ENCODE peak calls at places on chromosome 13, in six cellular contexts. P is breast epithelium, Z is vagina, M is body of pancreas, T is heart left ventricle, E is ovary. B is an unnamed sample.

GRCh38 chr13:44106231-44107152 is 226.8 kb downstream of the LACC1 start:
- DNase-seq in T (peak), M (no peak), Z (no peak), E (no peak), P (no peak), B (no peak)

GRCh38 chr13:80452279-80452678 is 111.4 kb upstream of the SPRY2 start:
- DNase-seq in T (no peak), Z (no peak), P (no peak), E (no peak), M (no peak), B (no peak)

GRCh38 chr13:34257980-34258379 is 440.0 kb downstream of the RFC3 start:
- DNase-seq in Z (no peak), E (no peak), M (peak), T (no peak), P (no peak), B (no peak)

GRCh38 chr13:32010137-32010536 is 21.4 kb upstream of the FRY start:
- DNase-seq in Z (no peak), E (no peak), P (no peak), M (no peak), T (no peak), B (no peak)

GRCh38 chr13:103539265-103539664 is 473.0 kb upstream of the SLC10A2 start:
- DNase-seq in Z (no peak), E (no peak), M (no peak), T (peak), P (no peak), B (no peak)

GRCh38 chr13:39451860-39452301 is 151.1 kb downstream of the LHFPL6 start:
- DNase-seq in P (no peak), T (peak), E (peak), M (peak), Z (no peak), B (peak)

GRCh38 chr13:27971776-27972618 is 2.9 kb upstream of the CDX2 start:
- DNase-seq in P (no peak), T (no peak), M (no peak), E (no peak), Z (no peak), B (peak)

GRCh38 chr13:101919541-101920306 is 467.2 kb downstream of the ITGBL1 start:
- DNase-seq in M (no peak), Z (no peak), E (no peak), P (no peak), T (peak), B (no peak)

GRCh38 chr13:64078025-64078424 is 2662.4 kb upstream of the PCDH20 start:
- DNase-seq in T (no peak), E (no peak), P (no peak), Z (no peak), M (no peak), B (no peak)

GRCh38 chr13:67416047-67416925 is 186.2 kb upstream of the PCDH9 start:
- DNase-seq in P (no peak), Z (no peak), M (no peak), T (no peak), E (no peak), B (no peak)

GRCh38 chr13:87344176-87344575 is 327.0 kb upstream of the SLITRK5 start:
- DNase-seq in T (no peak), Z (no peak), P (no peak), M (no peak), E (no peak), B (no peak)

GRCh38 chr13:37934339-37935191 is 65.0 kb upstream of the TRPC4 start:
- DNase-seq in P (no peak), E (no peak), T (no peak), M (no peak), Z (no peak), B (no peak)

GRCh38 chr13:67008075-67008668 is 222.0 kb downstream of the PCDH9 start:
- DNase-seq in P (no peak), E (no peak), M (no peak), T (no peak), Z (no peak), B (no peak)

GRCh38 chr13:79382545-79383275 is 23.3 kb downstream of the RBM26 start:
- DNase-seq in E (no peak), Z (no peak), P (no peak), M (no peak), T (no peak), B (no peak)

GRCh38 chr13:89695343-89696257 is 1651.9 kb upstream of the MIR17HG start:
- DNase-seq in P (no peak), T (no peak), Z (no peak), M (peak), E (no peak), B (no peak)

GRCh38 chr13:98570929-98571372 is 6.0 kb downstream of the STK24 start:
- DNase-seq in M (peak), T (no peak), Z (no peak), E (no peak), P (no peak), B (no peak)

GRCh38 chr13:94822356-94822755 is 110.0 kb upstream of the SOX21 start:
- DNase-seq in P (no peak), E (no peak), M (no peak), T (no peak), Z (no peak), B (no peak)

GRCh38 chr13:91216928-91217700 is 130.4 kb upstream of the MIR17HG start:
- DNase-seq in M (no peak), P (no peak), E (no peak), T (no peak), Z (no peak), B (no peak)

GRCh38 chr13:111587249-111587648 is 266.8 kb downstream of the TEX29 start:
- DNase-seq in E (no peak), M (no peak), Z (no peak), P (no peak), T (no peak), B (peak)

GRCh38 chr13:58960909-58961308 is 1202.8 kb downstream of the DIAPH3 start:
- DNase-seq in Z (no peak), P (no peak), E (no peak), M (no peak), T (no peak), B (no peak)

GRCh38 chr13:95118541-95119324 is 182.5 kb downstream of the ABCC4 start:
- DNase-seq in E (no peak), P (no peak), Z (no peak), T (no peak), M (no peak), B (no peak)

GRCh38 chr13:39263033-39263432 is 224.8 kb downstream of the NHLRC3 start:
- DNase-seq in P (no peak), M (peak), E (peak), T (peak), Z (no peak), B (peak)

GRCh38 chr13:52169839-52170238 is 10.4 kb upstream of the NEK3 start:
- DNase-seq in T (no peak), P (no peak), M (no peak), Z (no peak), E (no peak), B (no peak)

GRCh38 chr13:94435604-94436226 is 43.8 kb downstream of the DCT start:
- DNase-seq in M (no peak), E (no peak), P (no peak), T (no peak), Z (no peak), B (no peak)

GRCh38 chr13:36261011-36261410 is 36.6 kb downstream of the CCDC169 start:
- DNase-seq in E (no peak), P (no peak), Z (no peak), T (no peak), M (no peak), B (no peak)

GRCh38 chr13:112903071-112903577 is 65.9 kb upstream of the MCF2L start:
- DNase-seq in T (no peak), P (peak), M (no peak), E (no peak), Z (no peak), B (no peak)

GRCh38 chr13:32209670-32210069 is 105.5 kb downstream of the ZAR1L start:
- DNase-seq in P (no peak), M (no peak), E (no peak), T (no peak), Z (no peak), B (no peak)

GRCh38 chr13:33016414-33017409 is at the start of gene KL:
- DNase-seq in E (no peak), P (no peak), T (peak), Z (no peak), M (peak), B (peak)

GRCh38 chr13:25977671-25978070 is 74.1 kb downstream of the SHISA2 start:
- DNase-seq in M (no peak), E (no peak), Z (no peak), T (no peak), P (no peak), B (no peak)

GRCh38 chr13:25982908-25983307 is 68.9 kb downstream of the SHISA2 start:
- DNase-seq in E (no peak), T (no peak), M (no peak), P (no peak), Z (no peak), B (no peak)

GRCh38 chr13:25978961-25979360 is 72.9 kb downstream of the SHISA2 start:
- DNase-seq in P (no peak), Z (no peak), E (no peak), M (no peak), T (no peak), B (no peak)

GRCh38 chr13:25981060-25981459 is 70.8 kb downstream of the SHISA2 start:
- DNase-seq in P (no peak), M (no peak), T (no peak), Z (no peak), E (no peak), B (no peak)

DNA sequence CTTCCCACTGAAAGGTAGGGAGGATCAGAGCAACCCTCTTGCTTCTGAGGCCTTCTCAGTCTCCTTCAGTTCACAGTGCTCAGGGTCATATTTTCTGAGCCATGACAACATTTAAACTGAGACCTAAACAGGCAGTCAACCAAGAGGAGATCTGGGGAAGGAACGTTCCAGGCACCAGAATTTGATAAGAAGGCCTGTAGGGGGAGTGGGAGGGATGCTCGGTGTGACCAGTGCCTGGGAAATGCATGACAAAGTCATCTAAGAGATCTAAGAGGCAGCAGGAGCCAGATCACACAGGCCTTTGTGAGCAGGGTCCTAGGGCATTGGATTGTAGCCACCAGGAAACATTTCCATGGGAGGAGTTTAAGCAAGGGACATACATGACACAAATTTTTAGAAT is 71.6 kb downstream of the SHISA2 start:
- DNase-seq in T (no peak), E (no peak), M (peak), Z (no peak), P (no peak), B (no peak)
- TF ChIP-seq CTCF in T (no peak), E (no peak), M (no peak), Z (no peak), P (no peak), B (no peak)

GRCh38 chr13:99983401-99984133 is 2.0 kb downstream of the ZIC2 start:
- DNase-seq in T (no peak), E (no peak), Z (no peak), M (no peak), P (no peak), B (no peak)

GRCh38 chr13:99984134-99984462 is 2.5 kb downstream of the ZIC2 start:
- DNase-seq in P (no peak), T (no peak), M (no peak), Z (no peak), E (no peak), B (no peak)

GRCh38 chr13:99981115-99982020 is at the start of gene ZIC2:
- DNase-seq in T (no peak), Z (peak), P (no peak), E (no peak), M (no peak), B (no peak)

GRCh38 chr13:99982021-99982740 is 597 bp downstream of the ZIC2 start:
- DNase-seq in Z (peak), E (no peak), M (no peak), T (no peak), P (no peak), B (no peak)

GRCh38 chr13:99982741-99983400 is 1.3 kb downstream of the ZIC2 start:
- DNase-seq in T (no peak), Z (peak), P (no peak), M (no peak), E (no peak), B (no peak)
- H3K4me3 ChIP-seq in T (no peak), Z (no peak), P (peak), M (no peak), E (no peak), B (no peak)

GRCh38 chr13:100674363-100674847 is at the start of gene TMTC4:
- DNase-seq in P (no peak), Z (no peak), T (no peak), M (no peak), E (no peak), B (no peak)
- TF ChIP-seq POLR2A in P (no peak), Z (no peak), T (no peak), M (no peak), E (no peak), B (no peak)

GRCh38 chr13:110559429-110559943 is 2.0 kb downstream of the RAB20 start:
- DNase-seq in Z (no peak), M (peak), T (peak), E (peak), P (peak), B (no peak)
- TF ChIP-seq CTCF in Z (no peak), M (peak), T (no peak), E (no peak), P (no peak), B (no peak)

DNA sequence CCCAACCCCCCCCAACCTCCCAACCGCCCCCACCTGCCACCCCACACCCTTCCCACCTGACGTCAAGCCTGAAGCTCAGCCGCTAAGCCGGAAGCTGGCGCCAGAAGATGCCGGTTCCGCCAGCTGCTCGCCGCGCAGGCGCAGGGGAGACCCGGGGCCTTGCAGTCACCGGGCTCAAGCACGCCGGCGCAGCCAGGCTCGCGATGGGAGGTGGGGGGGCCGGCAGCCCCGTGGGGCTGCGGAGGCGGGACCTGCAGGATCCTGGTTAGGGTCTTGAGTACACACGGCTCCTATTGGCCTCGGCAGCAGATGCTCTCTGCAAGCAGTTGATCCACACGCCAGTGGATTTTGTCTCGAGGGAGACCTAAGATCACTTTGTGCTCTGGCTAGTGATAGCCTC is at the start of gene LIG4:
- DNase-seq in Z (no peak), P (peak), T (peak), E (peak), M (peak), B (peak)
- H3K4me3 ChIP-seq in Z (peak), P (peak), T (peak), E (peak), M (peak), B (no peak)

GRCh38 chr13:21674271-21675009 is 3.6 kb downstream of the FGF9 start:
- DNase-seq in E (no peak), T (peak), M (no peak), P (no peak), Z (no peak), B (no peak)

GRCh38 chr13:21677075-21677628 is 6.3 kb downstream of the FGF9 start:
- DNase-seq in T (no peak), E (no peak), Z (no peak), M (no peak), P (no peak), B (no peak)

GRCh38 chr13:21676611-21677021 is 5.7 kb downstream of the FGF9 start:
- DNase-seq in P (no peak), Z (no peak), M (peak), T (peak), E (no peak), B (no peak)

GRCh38 chr13:21673592-21674270 is 2.9 kb downstream of the FGF9 start:
- DNase-seq in P (no peak), Z (no peak), T (peak), E (no peak), M (peak), B (no peak)

DNA sequence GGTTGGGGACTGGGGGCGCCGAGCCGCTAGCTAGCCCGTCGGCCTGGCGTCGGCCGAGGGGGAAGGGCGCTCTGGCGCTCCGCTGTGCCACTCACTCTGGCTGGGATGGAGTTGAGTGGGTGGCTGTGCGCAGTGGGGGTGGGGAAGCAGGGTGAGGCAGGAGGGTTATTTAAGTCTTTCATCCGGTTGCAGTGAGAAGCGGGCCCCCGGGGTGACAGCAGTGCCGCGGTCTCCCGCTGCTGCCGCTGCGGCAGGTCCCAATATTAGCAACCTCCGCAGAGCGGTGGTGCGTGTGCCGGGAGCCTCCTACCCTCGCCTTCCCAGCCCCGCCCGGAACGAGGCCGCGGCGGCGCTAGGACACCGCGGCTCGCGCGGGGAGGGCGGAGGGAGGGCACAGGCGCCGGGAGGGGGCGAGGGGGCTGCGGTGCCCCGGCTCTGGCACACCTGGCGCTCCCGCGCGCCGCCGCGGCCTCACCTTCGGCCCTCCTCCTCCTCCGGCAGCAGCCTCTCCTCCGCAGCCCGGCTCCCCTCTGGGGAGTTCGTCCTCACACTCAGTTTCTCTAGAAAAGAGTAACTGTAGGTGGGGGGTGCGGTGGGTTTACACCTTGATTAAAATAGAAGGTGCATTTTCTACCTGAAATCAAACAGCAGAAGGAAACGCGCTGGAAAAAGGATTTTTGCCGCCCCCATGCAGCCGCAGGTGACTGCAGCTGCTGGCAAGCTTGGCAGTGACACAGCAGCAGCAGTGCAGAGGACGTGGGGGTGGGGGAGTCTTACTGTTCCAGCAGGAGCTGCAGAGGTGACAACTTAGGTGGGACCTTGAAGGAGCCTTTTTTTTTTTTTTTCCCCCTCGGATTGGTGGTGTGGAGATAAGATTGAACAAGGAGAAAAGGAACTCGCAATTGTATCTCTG is 4.5 kb downstream of the FGF9 start:
- DNase-seq in M (peak), T (peak), Z (no peak), P (no peak), E (no peak), B (no peak)
- TF ChIP-seq POLR2A in M (peak), T (no peak), Z (no peak), P (no peak), E (no peak), B (no peak)

GRCh38 chr13:40456397-40456958 is 210.0 kb downstream of the FOXO1 start:
- DNase-seq in T (no peak), M (peak), P (no peak), E (no peak), Z (no peak), B (no peak)

GRCh38 chr13:40452038-40452666 is 214.3 kb downstream of the FOXO1 start:
- DNase-seq in M (no peak), P (no peak), T (no peak), Z (no peak), E (no peak), B (no peak)

GRCh38 chr13:40456979-40457553 is 209.4 kb downstream of the FOXO1 start:
- DNase-seq in E (no peak), P (no peak), Z (no peak), T (no peak), M (no peak), B (no peak)

GRCh38 chr13:40453666-40454030 is 212.8 kb downstream of the FOXO1 start:
- DNase-seq in E (no peak), M (no peak), Z (no peak), T (no peak), P (no peak), B (no peak)

DNA sequence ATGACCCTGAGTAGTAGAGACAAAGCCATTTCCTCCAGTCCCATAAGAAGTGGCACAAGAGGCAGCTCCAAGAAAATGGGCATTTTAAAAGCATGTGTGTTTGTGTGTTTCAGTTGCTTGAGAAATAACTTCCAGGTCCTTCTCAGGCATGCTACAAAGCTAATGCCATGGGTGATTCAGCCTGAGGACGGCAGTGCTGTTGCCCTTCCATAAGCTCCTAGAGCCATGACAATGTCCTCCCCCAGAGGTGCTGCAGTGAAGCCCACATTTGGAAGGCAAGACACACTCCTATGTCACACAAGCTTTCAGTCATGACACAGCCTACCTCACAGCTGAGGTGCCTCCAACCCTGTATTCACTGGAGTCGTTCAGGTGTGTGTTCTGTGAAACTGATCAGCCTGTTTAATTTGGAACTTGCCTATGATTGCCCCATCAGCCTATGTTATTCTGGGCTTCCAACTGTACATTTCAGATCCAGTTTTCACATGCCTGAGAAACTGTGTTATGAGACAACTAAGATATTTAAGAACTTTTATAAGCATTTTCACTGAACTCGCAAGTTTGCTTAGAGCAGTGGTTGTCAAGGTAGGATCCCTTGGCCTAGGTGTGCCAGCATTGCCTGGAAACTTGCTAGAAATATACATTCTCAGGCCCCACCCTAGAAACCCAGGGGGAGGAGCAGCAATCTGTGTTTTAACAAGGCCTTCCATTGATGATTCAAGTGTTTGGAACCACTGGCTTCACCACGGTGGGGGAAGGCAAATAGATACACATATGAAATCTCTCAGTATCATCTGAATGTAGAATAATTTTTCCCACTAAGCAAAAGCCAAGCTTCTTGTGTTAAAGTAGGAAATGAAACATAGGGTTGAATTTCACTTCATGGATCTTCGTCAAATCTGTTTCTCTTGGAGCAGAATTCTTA is 213.4 kb downstream of the FOXO1 start:
- DNase-seq in Z (no peak), E (no peak), T (no peak), P (no peak), M (no peak), B (peak)
- TF ChIP-seq CTCF in Z (no peak), E (no peak), T (no peak), P (no peak), M (no peak), B (no peak)

B was measured in lower leg skin.